ENCODE peak calls at places on chromosomes 12 and 14, in six cellular contexts. Z, E, S, V, B and U are unnamed samples.

GRCh38 chr12:116358850-116359761 is 81.6 kb upstream of the MED13L start:
- DNase-seq in Z (peak), E (peak), S (peak), V (peak), B (peak), U (peak)

GRCh38 chr12:27163048-27163715 is 80.8 kb upstream of the C12orf71 start:
- DNase-seq in Z (no peak), E (no peak), S (no peak), V (peak), B (no peak), U (peak)

GRCh38 chr12:3202734-3203446 is 125.7 kb downstream of the TSPAN9 start:
- DNase-seq in Z (peak), E (peak), S (no peak), V (peak), B (peak), U (no peak)

GRCh38 chr12:117832459-117833457 is 136.0 kb downstream of the KSR2 start:
- DNase-seq in Z (no peak), E (no peak), S (no peak), V (no peak), B (no peak), U (peak)

GRCh38 chr14:80356413-80356812 is 145.1 kb upstream of the DIO2 start:
- DNase-seq in Z (no peak), E (no peak), S (no peak), V (no peak), B (no peak), U (no peak)

GRCh38 chr14:89628521-89628920 is 211.5 kb upstream of the FOXN3 start:
- DNase-seq in Z (no peak), E (no peak), S (no peak), V (peak), B (no peak), U (no peak)

GRCh38 chr12:84676787-84677186 is 235.8 kb downstream of the SLC6A15 start:
- DNase-seq in Z (no peak), E (no peak), S (no peak), V (no peak), B (no peak), U (no peak)

GRCh38 chr14:73180385-73180805 is 44.1 kb downstream of the PSEN1 start:
- DNase-seq in Z (no peak), E (peak), S (no peak), V (peak), B (no peak), U (peak)

GRCh38 chr12:53938276-53939140 is at the start of gene HOXC13:
- DNase-seq in Z (peak), E (peak), S (no peak), V (peak), B (no peak), U (peak)

GRCh38 chr14:22533739-22534359 is 55.2 kb downstream of the DAD1 start:
- DNase-seq in Z (no peak), E (no peak), S (no peak), V (no peak), B (no peak), U (no peak)

GRCh38 chr12:11978985-11979384 is 91.8 kb upstream of the BCL2L14 start:
- DNase-seq in Z (no peak), E (no peak), S (no peak), V (peak), B (no peak), U (peak)

GRCh38 chr12:47504775-47505446 is 200.9 kb downstream of the RPAP3 start:
- DNase-seq in Z (no peak), E (no peak), S (no peak), V (peak), B (no peak), U (peak)

GRCh38 chr14:91484186-91484585 is 25.9 kb downstream of the PPP4R3A start:
- DNase-seq in Z (no peak), E (no peak), S (no peak), V (no peak), B (no peak), U (no peak)

GRCh38 chr12:22733756-22734155 is 108.8 kb downstream of the ETNK1 start:
- DNase-seq in Z (no peak), E (no peak), S (no peak), V (no peak), B (no peak), U (no peak)

GRCh38 chr12:113119980-113120669 is 15.4 kb downstream of the RASAL1 start:
- DNase-seq in Z (no peak), E (no peak), S (peak), V (no peak), B (no peak), U (no peak)

GRCh38 chr14:58398495-58398894 is 2.8 kb downstream of the TOMM20L start:
- DNase-seq in Z (no peak), E (no peak), S (no peak), V (no peak), B (no peak), U (no peak)

GRCh38 chr12:51183816-51184215 is 10.9 kb upstream of the TFCP2 start:
- DNase-seq in Z (no peak), E (no peak), S (no peak), V (no peak), B (no peak), U (peak)

GRCh38 chr14:28761438-28762289 is 4.9 kb upstream of the FOXG1 start:
- DNase-seq in Z (no peak), E (no peak), S (peak), V (no peak), B (no peak), U (no peak)

GRCh38 chr12:94660436-94660835 is 10.1 kb upstream of the TMCC3 start:
- DNase-seq in Z (no peak), E (no peak), S (no peak), V (peak), B (no peak), U (no peak)

GRCh38 chr14:102777711-102778615 is 714 bp downstream of the TRAF3 start:
- DNase-seq in Z (no peak), E (no peak), S (no peak), V (peak), B (peak), U (peak)

GRCh38 chr12:89706551-89707348 is 1.9 kb downstream of the ATP2B1 start:
- DNase-seq in Z (no peak), E (peak), S (peak), V (peak), B (no peak), U (peak)

GRCh38 chr14:70642313-70643235 is 858 bp downstream of the TTC9 start:
- DNase-seq in Z (no peak), E (no peak), S (peak), V (no peak), B (peak), U (peak)

GRCh38 chr12:81257952-81258551 is 180.2 kb downstream of the ACSS3 start:
- DNase-seq in Z (no peak), E (peak), S (no peak), V (peak), B (no peak), U (peak)

GRCh38 chr12:53010955-53011354 is 4.7 kb downstream of the EIF4B start:
- DNase-seq in Z (no peak), E (no peak), S (no peak), V (no peak), B (no peak), U (no peak)

GRCh38 chr12:2372735-2373134 is 319.9 kb downstream of the CACNA1C start:
- DNase-seq in Z (no peak), E (no peak), S (no peak), V (no peak), B (no peak), U (no peak)

GRCh38 chr12:14619731-14620501 is 52.2 kb upstream of the PLBD1 start:
- DNase-seq in Z (no peak), E (no peak), S (no peak), V (no peak), B (no peak), U (peak)